ENCODE peak calls at places on chromosomes 16 and 17, in ten cellular contexts. A is NCI-H460, Z is NCI-H2081, U is neural crest cell, K is endothelial cell, W is left ventricle myocardium inferior, J is DMS 273 treated with DMSO at 0.1 percent for 48 hours, N is T-helper 1 cell, P is activated gamma-delta T cell treated with Interleukin-2 at 50 U/mL for 16 hours, G is iPS-NIHi11. M is an unnamed sample.

GRCh38 chr17:31610301-31610910 is 218.9 kb downstream of the RAB11FIP4 start:
- DNase-seq in A (no peak), Z (no peak), U (no peak), K (no peak), W (no peak), J (no peak), N (no peak), P (no peak), G (no peak), M (no peak)

GRCh38 chr17:71115669-71115972 is 946.3 kb downstream of the KCNJ2 start:
- DNase-seq in A (no peak), Z (no peak), U (no peak), K (no peak), W (no peak), J (no peak), N (no peak), P (no peak), G (no peak), M (no peak)

GRCh38 chr17:57578608-57578990 is 166.5 kb downstream of the CCDC182 start:
- DNase-seq in A (no peak), Z (no peak), U (no peak), K (no peak), W (no peak), J (peak; percentile 50), N (no peak), P (no peak), G (no peak), M (no peak)

GRCh38 chr16:49959552-49960277 is 65.3 kb upstream of the CNEP1R1 start:
- DNase-seq in A (no peak), Z (no peak), U (no peak), K (no peak), W (no peak), J (no peak), N (no peak), P (no peak), G (no peak), M (no peak)

GRCh38 chr17:80613732-80614071 is 69.1 kb downstream of the RPTOR start:
- DNase-seq in A (no peak), Z (peak; percentile 61), U (no peak), K (no peak), W (no peak), J (no peak), N (no peak), P (no peak), G (no peak), M (peak; percentile 47)

GRCh38 chr17:82933911-82934310 is 94.1 kb upstream of the ZNF750 start:
- DNase-seq in A (no peak), Z (no peak), U (no peak), K (no peak), W (peak; percentile 7), J (no peak), N (no peak), P (no peak), G (no peak), M (no peak)

GRCh38 chr17:74466111-74466784 is at the start of gene CD300A:
- DNase-seq in A (no peak), Z (no peak), U (no peak), K (no peak), W (peak; percentile 55), J (no peak), N (no peak), P (no peak), G (no peak), M (no peak)

GRCh38 chr17:78616946-78617345 is 39.8 kb upstream of the DNAH17 start:
- DNase-seq in A (no peak), Z (no peak), U (no peak), K (no peak), W (no peak), J (no peak), N (no peak), P (no peak), G (no peak), M (no peak)

GRCh38 chr17:27354491-27355081 is 60.7 kb downstream of the WSB1 start:
- DNase-seq in A (no peak), Z (no peak), U (no peak), K (no peak), W (no peak), J (no peak), N (no peak), P (no peak), G (no peak), M (peak; percentile 31)

GRCh38 chr17:77844681-77845080 is 113.8 kb upstream of the TNRC6C start:
- DNase-seq in A (no peak), Z (no peak), U (no peak), K (no peak), W (peak; percentile 6), J (no peak), N (no peak), P (no peak), G (no peak), M (no peak)

GRCh38 chr17:63506627-63507026 is 16.5 kb upstream of the KCNH6 start:
- DNase-seq in A (no peak), Z (no peak), U (no peak), K (no peak), W (no peak), J (no peak), N (no peak), P (no peak), G (no peak), M (no peak)

GRCh38 chr17:63573634-63574033 is 23.4 kb downstream of the DCAF7 start:
- DNase-seq in A (no peak), Z (no peak), U (no peak), K (no peak), W (no peak), J (no peak), N (no peak), P (no peak), G (peak; percentile 42), M (no peak)

GRCh38 chr17:77688369-77688768 is 270.1 kb upstream of the TNRC6C start:
- DNase-seq in A (no peak), Z (no peak), U (no peak), K (no peak), W (no peak), J (no peak), N (no peak), P (no peak), G (no peak), M (no peak)

GRCh38 chr17:68480885-68481284 is 23.6 kb upstream of the WIPI1 start:
- DNase-seq in A (no peak), Z (no peak), U (no peak), K (no peak), W (no peak), J (no peak), N (no peak), P (no peak), G (no peak), M (no peak)

GRCh38 chr16:79648846-79649245 is 48.3 kb upstream of the MAF start:
- DNase-seq in A (no peak), Z (no peak), U (no peak), K (no peak), W (no peak), J (no peak), N (no peak), P (no peak), G (no peak), M (no peak)

GRCh38 chr17:41464682-41465081 is 2.5 kb downstream of the KRT32 start:
- DNase-seq in A (peak; percentile 34), Z (no peak), U (no peak), K (no peak), W (peak; percentile 42), J (peak; percentile 10), N (no peak), P (no peak), G (no peak), M (no peak)

GRCh38 chr17:17361543-17362511 is 58.7 kb downstream of the NT5M start:
- DNase-seq in A (no peak), Z (no peak), U (no peak), K (no peak), W (peak; percentile 47), J (no peak), N (no peak), P (no peak), G (no peak), M (no peak)

GRCh38 chr17:65228734-65229390 is 91.7 kb downstream of the RGS9 start:
- DNase-seq in A (no peak), Z (no peak), U (no peak), K (no peak), W (no peak), J (no peak), N (no peak), P (peak; percentile 12), G (no peak), M (peak; percentile 10)

GRCh38 chr17:62652251-62653001 is 25.0 kb downstream of the MRC2 start:
- DNase-seq in A (peak; percentile 26), Z (peak; percentile 59), U (no peak), K (peak; percentile 61), W (peak; percentile 74), J (no peak), N (no peak), P (peak; percentile 29), G (peak; percentile 62), M (peak; percentile 56)

GRCh38 chr17:50425682-50426471 is at the start of gene ACSF2:
- DNase-seq in A (peak; percentile 29), Z (no peak), U (peak; percentile 45), K (peak; percentile 65), W (peak; percentile 76), J (peak; percentile 25), N (peak; percentile 71), P (peak; percentile 57), G (peak; percentile 86), M (peak; percentile 52)

GRCh38 chr16:19499006-19499405 is 22.9 kb downstream of the GDE1 start:
- DNase-seq in A (no peak), Z (no peak), U (no peak), K (no peak), W (no peak), J (no peak), N (no peak), P (no peak), G (no peak), M (no peak)

GRCh38 chr17:50802609-50803571 is 32.5 kb upstream of the WFIKKN2 start:
- DNase-seq in A (no peak), Z (no peak), U (no peak), K (no peak), W (no peak), J (no peak), N (no peak), P (no peak), G (no peak), M (no peak)

GRCh38 chr17:2222901-2223616 is 80.5 kb downstream of the SMG6 start:
- DNase-seq in A (no peak), Z (no peak), U (no peak), K (no peak), W (peak; percentile 75), J (no peak), N (peak; percentile 62), P (peak; percentile 60), G (no peak), M (no peak)

GRCh38 chr16:66853261-66854139 is 9.3 kb downstream of the CA7 start:
- DNase-seq in A (no peak), Z (no peak), U (no peak), K (no peak), W (no peak), J (no peak), N (no peak), P (no peak), G (no peak), M (no peak)

GRCh38 chr17:50840311-50840851 is 5.0 kb downstream of the WFIKKN2 start:
- DNase-seq in A (no peak), Z (no peak), U (no peak), K (no peak), W (no peak), J (no peak), N (no peak), P (no peak), G (no peak), M (no peak)

GRCh38 chr16:67150833-67151396 is at the start of gene B3GNT9:
- DNase-seq in A (no peak), Z (peak; percentile 17), U (peak; percentile 52), K (no peak), W (peak; percentile 82), J (peak; percentile 56), N (no peak), P (no peak), G (peak; percentile 85), M (peak; percentile 20)